ENCODE peak calls at places on chromosomes 12 and 14, in six cellular contexts. H is endothelial cell of umbilical vein, K is SK-N-SH, W is WTC11, E is A549, M is HepG2. Z is an unnamed sample.

GRCh38 chr14:55807536-55807935 is 227.5 kb downstream of the KTN1 start:
- DNase-seq in H (no peak), K (peak), W (no peak), E (no peak), M (no peak), Z (no peak)

GRCh38 chr12:19031032-19031431 is 98.5 kb upstream of the PLEKHA5 start:
- DNase-seq in H (no peak), K (no peak), W (no peak), E (peak), M (no peak), Z (no peak)

GRCh38 chr12:110704750-110705149 is 15.8 kb upstream of the HVCN1 start:
- DNase-seq in H (no peak), K (no peak), W (peak), E (peak), M (peak), Z (no peak)

GRCh38 chr12:29051221-29051620 is 97.9 kb upstream of the FAR2 start:
- DNase-seq in H (no peak), K (no peak), W (no peak), E (no peak), M (no peak), Z (no peak)

GRCh38 chr12:119990382-119990874 is 1.4 kb downstream of the BICDL1 start:
- DNase-seq in H (no peak), K (no peak), W (no peak), E (no peak), M (no peak), Z (peak)

GRCh38 chr12:75792687-75793086 is 238.9 kb downstream of the PHLDA1 start:
- DNase-seq in H (no peak), K (no peak), W (no peak), E (no peak), M (no peak), Z (no peak)

GRCh38 chr12:2248901-2249381 is 196.2 kb downstream of the CACNA1C start:
- DNase-seq in H (no peak), K (peak), W (no peak), E (no peak), M (no peak), Z (no peak)

GRCh38 chr14:91175802-91176201 is 61.9 kb downstream of the DGLUCY start:
- DNase-seq in H (no peak), K (no peak), W (no peak), E (no peak), M (no peak), Z (no peak)

GRCh38 chr14:68718033-68718725 is 74.7 kb downstream of the ZFP36L1 start:
- DNase-seq in H (no peak), K (no peak), W (no peak), E (peak), M (no peak), Z (no peak)

GRCh38 chr14:93892923-93893549 is 34.1 kb upstream of the FAM181A start:
- DNase-seq in H (peak), K (peak), W (peak), E (peak), M (peak), Z (peak)

GRCh38 chr12:76878045-76878898 is 547 bp downstream of the CSRP2 start:
- DNase-seq in H (peak), K (peak), W (peak), E (peak), M (peak), Z (peak)

GRCh38 chr12:818733-819132 is 66.4 kb downstream of the WNK1 start:
- DNase-seq in H (no peak), K (no peak), W (no peak), E (peak), M (no peak), Z (no peak)

GRCh38 chr14:61186793-61187641 is 94.1 kb downstream of the TMEM30B start:
- DNase-seq in H (peak), K (no peak), W (no peak), E (no peak), M (no peak), Z (no peak)

DNA sequence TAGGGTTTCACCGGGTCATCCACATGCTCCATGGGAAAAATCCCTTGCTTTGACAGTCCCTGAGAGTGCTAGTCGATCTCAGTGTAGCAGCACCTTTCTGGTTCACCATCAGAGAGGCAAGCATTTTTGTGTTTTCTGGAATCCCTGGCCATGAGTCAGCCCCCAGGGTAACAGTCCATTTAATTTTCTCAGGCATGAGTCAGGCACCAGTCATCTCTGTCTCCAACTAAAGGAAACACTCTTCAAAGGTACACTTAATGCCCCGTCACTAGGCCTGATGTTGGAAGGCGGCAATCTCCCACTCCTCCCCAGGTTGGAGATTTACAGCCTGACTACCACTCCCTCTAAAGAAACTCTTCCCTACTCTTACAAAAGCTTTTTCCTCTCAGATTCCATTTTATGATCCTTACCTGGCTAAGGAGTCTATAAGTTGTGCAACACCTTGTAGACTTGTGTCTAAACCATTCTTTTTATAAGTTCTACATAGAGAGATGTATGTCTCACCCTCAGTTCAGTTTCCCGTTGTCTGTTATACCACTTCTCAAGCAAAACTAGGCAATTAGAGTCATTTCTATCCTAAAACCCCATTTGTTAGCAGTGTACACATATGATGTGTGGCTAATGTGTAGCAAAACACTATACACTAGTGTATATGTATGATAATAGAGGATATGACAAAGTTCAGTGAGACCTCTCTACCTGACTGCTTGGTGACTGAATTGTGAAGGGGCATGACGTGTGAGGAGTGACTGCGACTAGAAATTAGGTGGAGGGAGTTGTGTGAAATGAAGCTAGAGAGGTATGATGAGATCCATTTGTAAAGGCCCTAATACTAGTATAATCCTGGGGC is 24.6 kb downstream of the TMEM19 start:
- DNase-seq in H (peak), K (no peak), W (no peak), E (peak), M (peak), Z (no peak)
- TF ChIP-seq MAX in H (no peak), K (peak), W (no peak), E (peak), M (no peak), Z (no peak)

DNA sequence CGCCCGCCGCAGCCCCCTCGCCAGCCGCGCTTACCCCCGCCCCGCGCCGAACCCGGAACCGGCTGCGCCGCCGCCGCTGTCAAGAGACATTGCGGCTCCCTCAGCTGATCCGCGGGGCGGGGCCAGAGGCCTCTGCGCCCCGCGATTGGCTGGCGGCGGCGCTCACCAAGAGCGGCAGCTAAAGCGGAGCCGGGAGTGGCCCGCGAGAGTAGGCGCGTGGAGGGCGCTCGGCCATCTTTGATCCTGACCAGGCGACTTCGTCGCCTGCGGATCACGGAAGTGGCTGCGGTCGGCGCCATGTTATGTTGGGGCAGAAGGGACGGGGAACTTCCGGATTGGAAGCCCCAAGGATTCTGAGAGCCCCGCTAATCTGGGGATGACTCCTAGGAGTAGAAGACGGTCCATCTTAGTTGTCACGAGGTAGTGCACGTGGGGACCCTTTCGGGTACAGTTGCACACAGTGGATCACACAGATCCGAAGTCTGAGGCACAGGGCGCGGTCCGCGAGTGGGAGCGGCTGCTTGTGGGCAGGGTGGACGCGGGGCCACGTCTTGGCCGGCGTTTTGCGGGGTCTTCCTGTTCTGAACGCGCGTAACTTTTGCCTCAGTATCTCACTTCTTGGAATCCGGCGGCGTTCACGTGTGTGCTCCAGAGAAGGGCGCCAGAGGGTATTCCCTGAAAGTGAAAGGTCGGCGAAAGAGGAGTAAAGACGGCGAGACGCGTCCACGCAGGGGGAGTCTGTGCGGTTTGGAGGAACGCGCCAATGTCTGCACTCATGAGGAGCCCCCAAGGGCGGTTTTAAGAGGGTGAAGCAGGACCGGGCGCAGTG is at the start of gene CHFR:
- DNase-seq in H (peak), K (peak), W (peak), E (peak), M (peak), Z (peak)
- TF ChIP-seq CTCF in H (no peak), K (no peak), W (no peak), E (no peak), M (no peak), Z (no peak)

GRCh38 chr14:82806016-82806415 is 1272.4 kb upstream of the SEL1L start:
- DNase-seq in H (no peak), K (no peak), W (no peak), E (no peak), M (no peak), Z (no peak)
- TF ChIP-seq MAX in H (no peak), K (no peak), W (no peak), E (no peak), M (no peak), Z (no peak)

DNA sequence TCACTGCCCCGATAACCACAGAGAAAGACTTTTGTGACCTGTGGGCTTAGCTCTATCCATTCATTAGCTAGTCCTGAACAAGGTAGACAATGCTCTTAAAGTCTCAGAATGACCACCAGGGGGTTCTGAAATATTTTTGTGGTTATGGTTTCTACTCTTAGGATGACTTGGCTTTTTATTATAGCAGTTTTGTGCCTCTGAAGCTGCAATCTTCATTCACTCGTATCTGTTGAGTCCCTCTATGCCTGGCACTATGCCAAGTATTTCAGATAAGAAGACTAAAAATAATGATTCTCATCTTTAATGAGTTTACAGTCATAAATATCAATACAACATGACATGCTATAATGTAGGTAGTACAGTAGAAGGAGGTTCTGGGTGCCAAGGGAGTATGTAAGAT is 130.8 kb upstream of the TRHDE start:
- DNase-seq in H (no peak), K (peak), W (no peak), E (peak), M (peak), Z (peak)
- TF ChIP-seq CTCF in H (no peak), K (peak), W (no peak), E (no peak), M (no peak), Z (peak)

DNA sequence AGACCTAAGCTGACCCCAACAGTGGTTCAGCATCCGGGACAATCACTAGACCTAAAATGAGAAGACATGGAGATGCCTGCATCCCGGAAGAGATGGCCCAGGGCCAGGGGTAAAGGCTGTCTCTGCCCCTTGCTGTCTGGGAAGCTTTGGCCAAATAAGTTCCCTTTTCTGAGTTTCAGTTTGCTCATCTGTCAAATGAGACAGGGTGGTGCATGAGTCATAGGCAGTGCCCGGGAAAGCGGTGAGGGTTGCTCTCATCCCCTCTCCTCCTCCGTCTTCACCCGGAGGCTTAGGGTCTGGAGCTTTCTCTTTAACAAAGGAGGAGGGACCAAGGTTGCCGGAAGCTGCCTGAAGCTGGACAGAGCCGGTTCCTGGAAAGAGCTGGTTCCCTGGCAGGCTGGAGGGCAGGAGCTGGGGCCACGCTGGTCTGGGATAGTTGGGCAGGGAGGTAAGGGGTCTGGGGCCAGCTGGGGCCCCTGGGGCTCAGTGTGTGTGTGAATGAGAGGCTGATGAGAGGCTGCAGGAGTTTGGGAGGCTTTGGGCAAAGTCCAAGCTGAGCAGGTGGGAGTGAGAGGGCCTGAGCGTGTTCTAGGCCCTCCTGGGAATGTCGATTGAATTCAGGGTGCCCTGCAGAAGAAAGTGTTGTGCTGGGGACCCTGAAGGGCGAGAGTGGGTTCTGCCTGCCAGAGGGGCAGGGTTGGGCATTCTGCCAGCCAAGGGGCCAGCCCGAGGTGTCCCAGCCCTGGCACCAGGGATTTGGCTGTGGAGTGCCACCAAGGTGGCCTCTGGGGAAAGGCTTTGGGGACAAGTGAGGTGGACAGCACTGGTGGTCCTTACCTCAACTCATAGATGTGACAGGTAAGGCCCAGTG is at the start of gene SDSL:
- DNase-seq in H (peak), K (peak), W (peak), E (peak), M (peak), Z (peak)
- TF ChIP-seq MAX in H (no peak), K (peak), W (no peak), E (peak), M (peak), Z (peak)

DNA sequence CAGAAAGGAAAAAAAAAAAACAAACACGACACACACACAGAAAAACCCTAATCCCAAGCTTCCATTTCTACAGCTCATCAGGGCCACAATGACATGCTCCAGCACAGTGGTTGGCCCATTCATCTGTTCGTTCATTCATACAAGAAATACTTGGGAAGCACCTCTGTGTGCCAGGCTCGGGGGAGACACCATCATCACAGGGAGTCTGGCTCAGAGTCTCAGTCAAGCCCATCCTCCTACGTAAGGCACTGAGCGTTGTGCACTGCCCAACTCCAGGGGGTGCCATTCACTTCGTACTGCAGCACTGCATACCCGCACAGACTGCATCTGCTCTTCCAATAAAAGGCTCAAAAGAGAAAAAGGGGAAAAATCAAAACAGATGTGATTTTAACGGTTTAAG is 15.3 kb downstream of the VPS37B start:
- DNase-seq in H (no peak), K (peak), W (no peak), E (peak), M (peak), Z (peak)
- TF ChIP-seq CTCF in H (peak), K (peak), W (no peak), E (peak), M (peak), Z (peak)

GRCh38 chr12:130831246-130831645 is 7.8 kb downstream of the STX2 start:
- DNase-seq in H (no peak), K (no peak), W (no peak), E (no peak), M (no peak), Z (no peak)

GRCh38 chr12:130829391-130830245 is 9.4 kb downstream of the STX2 start:
- DNase-seq in H (no peak), K (peak), W (no peak), E (no peak), M (no peak), Z (no peak)

GRCh38 chr12:130830246-130830551 is 8.9 kb downstream of the STX2 start:
- DNase-seq in H (no peak), K (no peak), W (no peak), E (no peak), M (no peak), Z (no peak)

GRCh38 chr12:130827432-130827831 is 11.6 kb downstream of the STX2 start:
- DNase-seq in H (no peak), K (no peak), W (no peak), E (no peak), M (no peak), Z (no peak)

GRCh38 chr12:130828895-130829294 is 10.2 kb downstream of the STX2 start:
- DNase-seq in H (no peak), K (no peak), W (no peak), E (no peak), M (no peak), Z (no peak)
- TF ChIP-seq MAX in H (no peak), K (no peak), W (no peak), E (no peak), M (no peak), Z (no peak)

DNA sequence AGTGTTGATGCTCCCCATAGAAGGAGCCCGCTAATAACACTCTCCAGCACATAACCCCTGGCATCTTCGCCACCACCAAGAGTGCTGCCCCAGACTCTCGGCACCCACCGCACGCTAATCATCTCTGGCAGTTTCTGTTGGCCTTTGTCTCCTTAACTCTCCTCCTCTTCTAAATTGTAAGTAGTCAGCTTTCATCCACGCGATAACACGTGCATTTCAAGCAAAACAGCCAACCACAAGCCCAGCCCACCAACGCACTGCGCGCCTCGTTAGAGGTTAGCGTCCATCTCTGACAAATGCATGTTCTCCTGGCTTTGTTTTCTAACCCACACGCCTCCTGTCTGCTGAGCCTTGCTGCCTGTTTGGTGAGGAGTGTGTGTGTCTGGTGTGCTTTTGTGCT is 61.1 kb upstream of the RIN3 start:
- DNase-seq in H (no peak), K (no peak), W (no peak), E (no peak), M (no peak), Z (no peak)
- TF ChIP-seq CTCF in H (no peak), K (no peak), W (no peak), E (no peak), M (no peak), Z (no peak)

GRCh38 chr14:96614528-96614927 is 112.3 kb downstream of the PAPOLA start:
- DNase-seq in H (no peak), K (peak), W (no peak), E (no peak), M (no peak), Z (no peak)
- TF ChIP-seq MAX in H (no peak), K (no peak), W (no peak), E (no peak), M (no peak), Z (no peak)

GRCh38 chr12:122137229-122137628 is 36.8 kb downstream of the IL31 start:
- DNase-seq in H (no peak), K (no peak), W (peak), E (no peak), M (no peak), Z (peak)

GRCh38 chr12:122129131-122129530 is 44.9 kb downstream of the IL31 start:
- DNase-seq in H (no peak), K (no peak), W (no peak), E (no peak), M (no peak), Z (no peak)

GRCh38 chr12:122135437-122136031 is 38.5 kb downstream of the IL31 start:
- DNase-seq in H (no peak), K (no peak), W (no peak), E (no peak), M (no peak), Z (no peak)

GRCh38 chr12:122130150-122130549 is 43.9 kb downstream of the IL31 start:
- DNase-seq in H (no peak), K (no peak), W (no peak), E (no peak), M (no peak), Z (no peak)

GRCh38 chr12:122133192-122133950 is 40.6 kb downstream of the IL31 start:
- DNase-seq in H (peak), K (no peak), W (peak), E (no peak), M (no peak), Z (no peak)
- TF ChIP-seq CTCF in H (no peak), K (no peak), W (no peak), E (no peak), M (no peak), Z (no peak)

Z was measured in NB4.